ENCODE peak calls at places on chromosomes 11 and 22, in four cellular contexts. O, K, R and T are unnamed samples.

GRCh38 chr11:123211134-123211879 is 16.3 kb upstream of the CLMP start:
- DNase-seq in O (no peak), K (no peak), R (no peak), T (no peak)

GRCh38 chr11:35030716-35031213 is 108.2 kb upstream of the CD44 start:
- DNase-seq in O (no peak), K (no peak), R (no peak), T (no peak)

GRCh38 chr22:32482708-32483107 is 8.1 kb downstream of the FBXO7 start:
- DNase-seq in O (no peak), K (no peak), R (no peak), T (no peak)

GRCh38 chr11:120216426-120217102 is 5.7 kb downstream of the OAF start:
- DNase-seq in O (no peak), K (no peak), R (no peak), T (no peak)

GRCh38 chr11:122711831-122712378 is 56.4 kb downstream of the UBASH3B start:
- DNase-seq in O (no peak), K (no peak), R (no peak), T (no peak)

GRCh38 chr22:49026476-49027121 is 801.1 kb downstream of the BRD1 start:
- DNase-seq in O (no peak), K (peak), R (no peak), T (no peak)

GRCh38 chr22:42268852-42269406 is 1.5 kb downstream of the TCF20 start:
- DNase-seq in O (no peak), K (no peak), R (no peak), T (no peak)

GRCh38 chr11:44955019-44955738 is 4.5 kb upstream of the TP53I11 start:
- DNase-seq in O (no peak), K (no peak), R (no peak), T (no peak)

GRCh38 chr22:37161442-37161841 is 11.7 kb upstream of the IL2RB start:
- DNase-seq in O (peak), K (no peak), R (no peak), T (no peak)

GRCh38 chr11:118918686-118919280 is 6.9 kb downstream of the BCL9L start:
- DNase-seq in O (no peak), K (peak), R (no peak), T (no peak)

GRCh38 chr11:7527029-7527428 is 13.2 kb downstream of the PPFIBP2 start:
- DNase-seq in O (no peak), K (no peak), R (no peak), T (no peak)

GRCh38 chr11:126930100-126930841 is 70.3 kb downstream of the KIRREL3 start:
- DNase-seq in O (no peak), K (no peak), R (no peak), T (no peak)

GRCh38 chr11:62854013-62854824 is 14.8 kb upstream of the WDR74 start:
- DNase-seq in O (no peak), K (no peak), R (no peak), T (no peak)
- TF ChIP-seq POLR2AphosphoS5 in O (peak), K (peak), R (peak), T (no peak)

GRCh38 chr22:20014526-20015186 is 2.0 kb downstream of the ARVCF start:
- DNase-seq in O (no peak), K (no peak), R (no peak), T (no peak)

GRCh38 chr22:20017622-20017958 is 967 bp upstream of the ARVCF start:
- DNase-seq in O (no peak), K (peak), R (no peak), T (no peak)

GRCh38 chr22:20016734-20017621 is at the start of gene ARVCF:
- DNase-seq in O (peak), K (peak), R (peak), T (peak)

GRCh38 chr22:20015187-20015625 is 1.4 kb downstream of the ARVCF start:
- DNase-seq in O (no peak), K (no peak), R (no peak), T (no peak)

DNA sequence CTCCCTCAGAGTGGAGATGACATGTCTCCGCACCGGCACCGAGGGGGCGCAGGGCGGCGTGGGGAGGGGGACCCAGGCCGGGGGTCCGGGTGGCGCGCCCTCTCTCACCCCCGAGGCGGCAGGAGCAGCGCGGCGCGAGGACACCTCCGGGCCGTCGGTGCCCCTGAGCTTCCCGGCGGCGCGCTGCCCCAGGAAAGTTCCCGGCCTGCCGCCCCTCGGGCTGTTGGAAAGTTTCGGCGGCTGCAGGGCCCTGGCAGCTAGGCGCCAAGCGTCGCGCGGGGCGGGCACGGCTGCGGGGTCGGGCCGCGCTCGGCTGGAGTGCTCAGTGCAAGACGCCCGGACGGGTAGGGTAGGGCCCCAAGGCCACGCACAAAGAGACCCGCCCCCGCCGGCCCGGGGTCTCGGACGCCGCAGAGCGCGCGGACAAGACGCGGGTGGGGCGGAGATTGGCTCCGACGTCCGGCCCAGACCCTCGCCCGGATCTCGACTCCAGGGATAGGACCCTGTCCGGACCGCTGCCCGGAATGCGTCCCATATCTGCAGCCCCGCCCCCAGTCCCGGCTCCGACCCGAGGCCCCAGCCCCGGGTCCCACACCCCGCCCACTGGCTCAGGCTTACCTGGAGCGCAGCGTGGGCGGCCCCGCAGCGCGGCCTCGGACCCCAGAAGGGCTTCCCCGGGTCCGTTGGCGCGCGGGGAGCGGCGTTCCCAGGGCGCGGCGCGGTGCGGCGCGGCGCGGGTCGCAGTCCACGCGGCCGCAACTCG is 471 bp downstream of the ARVCF start:
- DNase-seq in O (peak), K (peak), R (no peak), T (no peak)
- TF ChIP-seq TAF1 in O (peak), K (no peak), R (no peak), T (no peak)

GRCh38 chr11:96110302-96110701 is 186.4 kb upstream of the MTMR2 start:
- DNase-seq in O (no peak), K (no peak), R (no peak), T (no peak)
- TF ChIP-seq POLR2AphosphoS5 in O (no peak), K (no peak), R (no peak), T (no peak)

DNA sequence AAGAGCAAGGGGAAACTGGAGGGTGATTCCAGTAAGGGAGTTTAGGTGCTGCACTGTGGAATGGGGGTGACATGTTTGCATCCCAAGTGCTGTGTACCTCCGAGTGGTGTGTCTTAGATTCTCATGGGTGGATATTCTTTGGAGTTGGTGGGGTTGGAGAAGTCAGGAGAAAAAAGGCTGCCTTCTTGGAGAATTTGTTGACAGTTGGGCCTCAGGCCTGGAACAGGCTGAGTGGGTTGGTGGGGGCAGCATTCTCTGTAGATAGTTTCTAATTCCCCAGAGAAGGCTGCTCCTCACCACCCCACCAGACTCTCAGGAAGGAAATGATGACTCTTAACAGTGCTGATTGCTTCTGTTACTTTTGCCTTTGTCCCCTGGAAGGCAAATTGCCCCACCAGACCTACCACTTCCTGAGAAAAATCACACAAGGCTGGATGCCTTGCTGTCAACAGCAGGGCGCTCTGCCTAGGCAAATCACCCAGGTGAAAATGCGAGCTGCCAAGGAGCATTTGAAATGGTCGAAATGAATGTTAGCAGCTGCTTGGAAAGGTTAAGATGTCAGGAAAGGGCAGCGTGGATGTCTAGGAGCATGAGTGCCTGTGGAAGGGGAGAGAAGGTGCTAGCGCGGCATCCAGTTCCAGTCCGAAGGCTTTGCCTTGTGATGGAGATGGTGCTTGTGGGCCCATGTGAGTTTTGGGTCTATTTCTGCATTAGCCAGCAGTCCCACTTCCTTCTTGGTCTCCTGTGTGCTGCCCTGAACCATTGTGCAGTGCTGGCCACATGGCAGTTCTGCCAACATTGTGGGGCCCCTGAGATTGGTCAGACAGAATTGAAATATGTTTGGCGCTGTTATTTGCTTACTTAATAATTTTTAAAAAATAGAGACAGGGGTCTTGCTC is 29.7 kb upstream of the SORL1-AS1 start:
- DNase-seq in O (no peak), K (no peak), R (no peak), T (no peak)
- TF ChIP-seq TAF1 in O (no peak), K (no peak), R (peak), T (no peak)

GRCh38 chr11:116472661-116473060 is 300.1 kb downstream of the BUD13 start:
- DNase-seq in O (no peak), K (no peak), R (no peak), T (no peak)
- TF ChIP-seq POLR2AphosphoS5 in O (no peak), K (no peak), R (no peak), T (no peak)

GRCh38 chr11:96472085-96472484 is 82.3 kb downstream of the JRKL start:
- DNase-seq in O (no peak), K (no peak), R (no peak), T (no peak)
- TF ChIP-seq TAF1 in O (no peak), K (no peak), R (no peak), T (no peak)